ENCODE peak calls at places on chromosomes 5 and 9, in four cellular contexts. C, O, Q and W are unnamed samples.

GRCh38 chr9:128107971-128108783 is 19.4 kb downstream of the PTGES2 start:
- DNase-seq in Q (no peak), C (no peak), O (no peak), W (no peak)

GRCh38 chr9:33082538-33083326 is 6.3 kb upstream of the SMU1 start:
- DNase-seq in C (no peak), O (no peak), Q (no peak), W (no peak)

GRCh38 chr9:8366161-8366926 is 566.8 kb upstream of the DMAC1 start:
- DNase-seq in Q (no peak), C (no peak), O (no peak), W (no peak)

GRCh38 chr9:93207326-93207814 is 23.4 kb downstream of the WNK2 start:
- DNase-seq in C (no peak), O (no peak), Q (no peak), W (no peak)

GRCh38 chr5:124103671-124104070 is 591.7 kb downstream of the CSNK1G3 start:
- DNase-seq in O (no peak), Q (no peak), C (no peak), W (no peak)

GRCh38 chr9:20684865-20685696 is 1.0 kb downstream of the FOCAD start:
- DNase-seq in C (no peak), O (no peak), Q (no peak), W (no peak)

GRCh38 chr5:143714629-143715028 is 97.3 kb upstream of the HMHB1 start:
- DNase-seq in C (no peak), Q (no peak), O (no peak), W (no peak)

GRCh38 chr5:40799248-40799647 is 1.1 kb upstream of the PRKAA1 start:
- DNase-seq in Q (no peak), C (no peak), O (no peak), W (no peak)

GRCh38 chr9:126804696-126805545 is at the start of gene ZBTB43:
- DNase-seq in O (peak; percentile 91), Q (peak; percentile 98), C (peak; percentile 97), W (peak; percentile 99)

GRCh38 chr9:29118555-29118954 is 1545.3 kb upstream of the C9orf72 start:
- DNase-seq in O (no peak), C (no peak), Q (no peak), W (no peak)

GRCh38 chr9:94002316-94003140 is 47.4 kb upstream of the BARX1 start:
- DNase-seq in O (peak; percentile 61), Q (peak; percentile 56), C (peak; percentile 67), W (peak; percentile 71)

GRCh38 chr5:168756517-168757391 is 177.6 kb upstream of the PANK3 start:
- DNase-seq in O (no peak), Q (no peak), C (no peak), W (no peak)

GRCh38 chr5:72451771-72452505 is 55.3 kb downstream of the ZNF366 start:
- DNase-seq in O (no peak), Q (no peak), C (no peak), W (no peak)

GRCh38 chr9:124308606-124309310 is 51.0 kb downstream of the NEK6 start:
- DNase-seq in C (no peak), Q (no peak), O (no peak), W (no peak)

GRCh38 chr9:109311731-109312130 is 9.1 kb downstream of the EPB41L4B start:
- DNase-seq in Q (no peak), O (no peak), C (peak; percentile 21), W (no peak)

GRCh38 chr9:111992523-111992922 is 95.9 kb downstream of the UGCG start:
- DNase-seq in C (no peak), Q (no peak), O (no peak), W (no peak)

GRCh38 chr5:67025437-67025836 is 171.2 kb downstream of the CD180 start:
- DNase-seq in C (no peak), Q (no peak), O (no peak), W (no peak)

GRCh38 chr5:57684299-57684702 is 201.7 kb upstream of the ACTBL2 start:
- DNase-seq in C (no peak), Q (no peak), O (no peak), W (no peak)

GRCh38 chr9:76378367-76379073 is 15.7 kb downstream of the RFK start:
- DNase-seq in O (no peak), Q (no peak), C (no peak), W (no peak)

GRCh38 chr5:89265511-89266169 is 382.7 kb upstream of the MEF2C start:
- DNase-seq in C (no peak), Q (no peak), O (no peak), W (no peak)

GRCh38 chr5:142845954-142846398 is 75.8 kb downstream of the ARHGAP26 start:
- DNase-seq in O (no peak), C (no peak), Q (no peak), W (no peak)

GRCh38 chr5:150036513-150036912 is 36.0 kb downstream of the HMGXB3 start:
- DNase-seq in C (no peak), Q (no peak), O (no peak), W (no peak)

DNA sequence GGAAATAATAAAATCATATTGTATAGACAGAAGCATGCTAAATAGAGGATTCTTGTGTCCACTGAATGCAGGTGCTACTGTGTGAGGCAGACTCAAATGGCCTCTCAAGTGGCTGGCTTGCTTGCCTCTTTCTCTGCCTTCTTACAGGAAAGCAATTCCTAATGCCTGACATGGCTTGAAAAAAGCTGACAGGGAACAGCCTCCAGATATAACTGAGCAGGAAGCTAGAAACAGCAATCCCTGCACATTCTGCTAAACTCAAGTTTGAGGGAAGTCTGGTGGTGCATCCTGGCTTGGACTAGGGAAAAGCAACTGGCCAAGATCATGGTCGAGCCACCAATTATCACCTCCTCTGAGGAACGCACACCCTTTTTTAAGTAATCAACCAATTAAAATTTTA is 290.6 kb upstream of the ANKRD55 start:
- DNase-seq in O (no peak), Q (no peak), C (no peak), W (no peak)
- TF ChIP-seq SP1 in O (no peak), Q (no peak), C (no peak), W (no peak)

GRCh38 chr5:96432245-96433065 is 593 bp downstream of the PCSK1 start:
- DNase-seq in C (no peak), Q (peak; percentile 55), O (no peak), W (peak; percentile 13)

GRCh38 chr5:96431376-96432244 is 1.4 kb downstream of the PCSK1 start:
- DNase-seq in O (no peak), C (peak; percentile 8), Q (peak; percentile 27), W (no peak)

GRCh38 chr5:96426831-96427230 is 6.2 kb downstream of the PCSK1 start:
- DNase-seq in Q (no peak), C (no peak), O (no peak), W (no peak)

GRCh38 chr5:96425436-96425835 is 7.6 kb downstream of the PCSK1 start:
- DNase-seq in Q (no peak), C (no peak), O (no peak), W (no peak)

DNA sequence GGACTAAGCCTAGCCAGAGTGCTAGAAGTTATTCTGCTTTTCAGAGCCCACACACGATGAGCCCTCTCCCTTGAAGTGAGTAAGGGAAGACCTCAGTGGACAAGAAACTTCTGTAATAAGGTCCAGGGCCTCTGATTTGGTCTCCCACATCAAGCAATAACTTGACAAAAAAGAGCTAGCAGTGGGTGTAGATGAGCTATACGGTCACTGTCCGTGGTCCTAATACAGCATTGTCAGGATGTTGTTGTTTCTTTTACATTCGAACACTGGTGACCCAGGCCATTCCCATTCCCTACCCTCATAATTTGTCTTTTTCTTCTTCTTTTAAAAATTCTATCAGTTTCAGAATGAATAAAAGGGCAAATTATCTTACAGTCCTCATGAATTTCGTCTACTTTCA is 5.2 kb downstream of the PCSK1 start:
- DNase-seq in Q (no peak), O (no peak), C (no peak), W (no peak)
- TF ChIP-seq ELF4 in Q (no peak), O (no peak), C (no peak), W (no peak)

GRCh38 chr5:78417026-78417425 is 56.6 kb downstream of the SCAMP1 start:
- DNase-seq in O (no peak), Q (no peak), C (no peak), W (no peak)
- TF ChIP-seq SP1 in O (no peak), Q (no peak), C (no peak), W (no peak)

DNA sequence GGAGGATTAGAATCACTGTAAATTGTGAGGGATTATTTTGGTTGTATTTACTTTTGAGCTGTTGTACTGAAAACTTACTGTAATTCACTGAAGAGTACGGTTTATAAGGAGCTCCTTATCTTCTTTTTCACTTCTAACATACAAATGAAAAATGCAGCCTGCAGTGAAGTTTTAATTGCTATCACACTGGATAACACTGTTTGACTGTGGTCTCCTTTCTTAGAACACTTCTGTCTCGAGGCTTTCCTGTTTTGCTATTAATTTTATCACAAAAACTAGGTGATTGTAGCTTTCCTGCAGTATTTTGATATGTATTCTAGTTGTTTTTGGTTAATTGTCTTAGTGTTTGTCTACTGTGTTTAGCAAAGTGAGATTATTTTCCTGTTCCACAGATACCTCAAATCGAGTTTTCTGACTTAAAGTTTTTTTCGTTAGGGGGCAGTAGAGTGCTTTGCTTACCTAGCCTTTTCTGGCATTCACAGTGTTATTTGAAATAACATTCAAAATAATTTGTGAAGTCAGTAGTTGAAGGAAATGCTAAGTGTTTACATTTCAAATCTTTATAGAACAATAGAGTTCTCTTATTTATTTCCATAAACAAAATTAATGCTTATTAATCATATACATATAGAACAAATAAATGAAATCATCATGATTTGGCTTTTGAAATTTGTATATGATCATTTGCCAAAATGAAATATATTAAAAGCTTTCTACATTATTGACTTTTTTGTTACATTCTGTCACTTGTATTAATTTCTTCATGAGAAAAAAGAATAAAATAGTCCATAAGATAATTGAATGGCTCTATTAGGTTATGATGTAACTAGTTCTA is 52.9 kb downstream of the COMMD10 start:
- DNase-seq in O (peak; percentile 46), Q (no peak), C (peak; percentile 27), W (peak; percentile 19)
- TF ChIP-seq ELF4 in O (no peak), Q (no peak), C (no peak), W (no peak)

GRCh38 chr5:145806923-145807322 is 28.2 kb downstream of the PRELID2 start:
- DNase-seq in O (no peak), C (no peak), Q (no peak), W (no peak)
- TF ChIP-seq SP1 in O (no peak), C (no peak), Q (no peak), W (no peak)

GRCh38 chr9:37371565-37372464 is 50.7 kb upstream of the GRHPR start:
- DNase-seq in C (no peak), Q (no peak), O (no peak), W (no peak)
- TF ChIP-seq ELF4 in C (no peak), Q (no peak), O (no peak), W (no peak)